ENCODE peak calls at places on chromosomes 6 and 20, in five cellular contexts. One of them, this sample, is unnamed. For H3K9me3, the result is how much of the 10 kb centered on the place peaks cover.

GRCh38 chr6:71194730-71195129 is 93.9 kb upstream of the OGFRL1 start:
- DNase-seq in OCI-LY7: no peak
- DNase-seq in A673: peak
- DNase-seq in cardiac muscle cell: no peak
- DNase-seq in MG63: no peak
- DNase-seq in this sample: no peak

GRCh38 chr20:20297752-20298151 is 70.2 kb upstream of the INSM1 start:
- DNase-seq in OCI-LY7: no peak
- DNase-seq in A673: no peak
- DNase-seq in cardiac muscle cell: no peak
- DNase-seq in MG63: no peak
- DNase-seq in this sample: no peak

GRCh38 chr20:5215592-5216304 is 88.9 kb downstream of the CDS2 start:
- DNase-seq in OCI-LY7: no peak
- DNase-seq in A673: peak
- DNase-seq in cardiac muscle cell: no peak
- DNase-seq in MG63: no peak
- DNase-seq in this sample: no peak

GRCh38 chr6:137867685-137868509 is 838 bp downstream of the TNFAIP3 start:
- DNase-seq in OCI-LY7: peak
- DNase-seq in A673: no peak
- DNase-seq in cardiac muscle cell: peak
- DNase-seq in MG63: no peak
- DNase-seq in this sample: peak

GRCh38 chr6:131831392-131831791 is 23.6 kb downstream of the ENPP1 start:
- DNase-seq in OCI-LY7: no peak
- DNase-seq in A673: peak
- DNase-seq in cardiac muscle cell: no peak
- DNase-seq in MG63: no peak
- DNase-seq in this sample: no peak

GRCh38 chr6:117504478-117505144 is 22.1 kb downstream of the DCBLD1 start:
- DNase-seq in OCI-LY7: no peak
- DNase-seq in A673: no peak
- DNase-seq in cardiac muscle cell: no peak
- DNase-seq in MG63: no peak
- DNase-seq in this sample: no peak

GRCh38 chr20:2799688-2800589 is 488 bp downstream of the CPXM1 start:
- DNase-seq in OCI-LY7: no peak
- DNase-seq in A673: peak
- DNase-seq in cardiac muscle cell: peak
- DNase-seq in MG63: peak
- DNase-seq in this sample: peak

GRCh38 chr20:1441133-1441532 is 25.5 kb downstream of the NSFL1C start:
- DNase-seq in OCI-LY7: no peak
- DNase-seq in A673: no peak
- DNase-seq in cardiac muscle cell: no peak
- DNase-seq in MG63: no peak
- DNase-seq in this sample: no peak

GRCh38 chr6:14275493-14275851 is 157.9 kb downstream of the CD83 start:
- DNase-seq in OCI-LY7: no peak
- DNase-seq in A673: no peak
- DNase-seq in cardiac muscle cell: no peak
- DNase-seq in MG63: peak
- DNase-seq in this sample: no peak

DNA sequence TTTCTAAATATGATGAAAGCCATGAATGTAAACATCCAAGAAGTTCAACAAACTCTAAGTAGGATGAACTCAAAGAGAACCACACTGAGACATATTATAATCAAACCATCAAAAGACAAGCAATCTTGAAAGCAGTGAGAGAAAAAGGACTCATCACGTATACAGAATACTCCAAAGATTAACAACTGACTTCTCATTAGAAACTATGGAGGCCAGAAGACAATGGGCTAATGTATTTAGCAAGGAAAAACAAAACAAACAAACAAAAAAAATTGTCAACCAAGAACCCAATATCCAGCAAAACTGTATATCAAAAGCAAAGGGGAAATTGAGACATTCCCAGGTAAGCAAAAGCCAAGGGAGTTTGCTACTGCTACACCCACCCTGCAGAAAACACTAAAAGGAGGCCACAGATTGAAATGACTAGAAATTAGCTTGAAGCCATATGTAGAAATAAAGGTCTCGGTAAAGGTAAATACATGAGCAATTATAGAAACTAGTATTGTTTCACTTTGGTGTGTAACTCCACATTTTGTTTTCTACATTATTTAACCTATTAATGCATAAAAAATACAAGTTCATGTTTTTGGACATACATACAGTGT is 301.1 kb upstream of the QKI start:
- DNase-seq in OCI-LY7: no peak
- DNase-seq in A673: no peak
- DNase-seq in cardiac muscle cell: no peak
- DNase-seq in MG63: no peak
- DNase-seq in this sample: no peak
- H3K9me3 ChIP-seq in OCI-LY7: under half
- H3K9me3 ChIP-seq in A673: under half
- H3K9me3 ChIP-seq in cardiac muscle cell: under half
- H3K9me3 ChIP-seq in MG63: under half
- H3K9me3 ChIP-seq in this sample: under half

GRCh38 chr6:124674042-124674441 is 288.2 kb upstream of the RNF217 start:
- DNase-seq in OCI-LY7: no peak
- DNase-seq in A673: no peak
- DNase-seq in cardiac muscle cell: no peak
- DNase-seq in MG63: no peak
- DNase-seq in this sample: no peak

GRCh38 chr6:124682751-124683150 is 279.5 kb upstream of the RNF217 start:
- DNase-seq in OCI-LY7: no peak
- DNase-seq in A673: no peak
- DNase-seq in cardiac muscle cell: no peak
- DNase-seq in MG63: no peak
- DNase-seq in this sample: no peak

GRCh38 chr6:124676033-124676432 is 286.2 kb upstream of the RNF217 start:
- DNase-seq in OCI-LY7: no peak
- DNase-seq in A673: no peak
- DNase-seq in cardiac muscle cell: no peak
- DNase-seq in MG63: no peak
- DNase-seq in this sample: no peak

GRCh38 chr6:124679392-124679791 is 282.8 kb upstream of the RNF217 start:
- DNase-seq in OCI-LY7: no peak
- DNase-seq in A673: no peak
- DNase-seq in cardiac muscle cell: no peak
- DNase-seq in MG63: no peak
- DNase-seq in this sample: no peak

GRCh38 chr6:124677874-124678273 is 284.4 kb upstream of the RNF217 start:
- DNase-seq in OCI-LY7: no peak
- DNase-seq in A673: no peak
- DNase-seq in cardiac muscle cell: no peak
- DNase-seq in MG63: no peak
- DNase-seq in this sample: no peak
- H3K9me3 ChIP-seq in OCI-LY7: half or more
- H3K9me3 ChIP-seq in A673: under half
- H3K9me3 ChIP-seq in cardiac muscle cell: under half
- H3K9me3 ChIP-seq in MG63: under half
- H3K9me3 ChIP-seq in this sample: half or more

GRCh38 chr6:165002866-165003265 is 306.5 kb downstream of the C6orf118 start:
- DNase-seq in OCI-LY7: no peak
- DNase-seq in A673: no peak
- DNase-seq in cardiac muscle cell: no peak
- DNase-seq in MG63: no peak
- DNase-seq in this sample: no peak
- H3K9me3 ChIP-seq in OCI-LY7: under half
- H3K9me3 ChIP-seq in A673: under half
- H3K9me3 ChIP-seq in cardiac muscle cell: under half
- H3K9me3 ChIP-seq in MG63: under half
- H3K9me3 ChIP-seq in this sample: under half

DNA sequence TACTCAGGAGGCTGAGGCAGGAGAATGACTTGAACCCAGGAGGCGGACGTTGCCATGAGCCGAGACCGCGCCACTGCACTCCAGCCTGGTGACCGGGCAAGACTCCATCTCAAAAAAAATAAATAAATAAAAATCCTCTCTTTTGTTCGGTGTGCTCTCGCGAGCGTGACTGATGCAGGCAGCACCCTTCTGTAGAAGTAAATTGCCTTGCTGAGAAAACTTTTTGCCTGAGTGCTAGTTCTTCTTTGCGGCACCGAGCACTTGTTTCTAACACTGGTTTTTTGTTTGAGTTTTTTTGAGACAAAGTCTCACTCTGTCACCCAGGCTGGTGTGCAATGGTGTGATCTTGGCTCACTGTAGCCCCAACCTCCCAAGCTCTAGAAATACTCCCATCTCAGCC is 30.5 kb downstream of the PLN start:
- DNase-seq in OCI-LY7: no peak
- DNase-seq in A673: no peak
- DNase-seq in cardiac muscle cell: no peak
- DNase-seq in MG63: no peak
- DNase-seq in this sample: no peak
- H3K9me3 ChIP-seq in OCI-LY7: under half
- H3K9me3 ChIP-seq in A673: under half
- H3K9me3 ChIP-seq in cardiac muscle cell: under half
- H3K9me3 ChIP-seq in MG63: under half
- H3K9me3 ChIP-seq in this sample: under half

GRCh38 chr6:28090902-28091586 is 10.7 kb downstream of the ZNF165 start:
- DNase-seq in OCI-LY7: no peak
- DNase-seq in A673: peak
- DNase-seq in cardiac muscle cell: no peak
- DNase-seq in MG63: no peak
- DNase-seq in this sample: no peak
- H3K9me3 ChIP-seq in OCI-LY7: under half
- H3K9me3 ChIP-seq in A673: under half
- H3K9me3 ChIP-seq in cardiac muscle cell: under half
- H3K9me3 ChIP-seq in MG63: under half
- H3K9me3 ChIP-seq in this sample: under half

GRCh38 chr6:140744648-140745320 is 1370.3 kb upstream of the CITED2 start:
- DNase-seq in OCI-LY7: no peak
- DNase-seq in A673: no peak
- DNase-seq in cardiac muscle cell: no peak
- DNase-seq in MG63: peak
- DNase-seq in this sample: no peak
- H3K9me3 ChIP-seq in OCI-LY7: under half
- H3K9me3 ChIP-seq in A673: under half
- H3K9me3 ChIP-seq in cardiac muscle cell: under half
- H3K9me3 ChIP-seq in MG63: under half
- H3K9me3 ChIP-seq in this sample: under half

DNA sequence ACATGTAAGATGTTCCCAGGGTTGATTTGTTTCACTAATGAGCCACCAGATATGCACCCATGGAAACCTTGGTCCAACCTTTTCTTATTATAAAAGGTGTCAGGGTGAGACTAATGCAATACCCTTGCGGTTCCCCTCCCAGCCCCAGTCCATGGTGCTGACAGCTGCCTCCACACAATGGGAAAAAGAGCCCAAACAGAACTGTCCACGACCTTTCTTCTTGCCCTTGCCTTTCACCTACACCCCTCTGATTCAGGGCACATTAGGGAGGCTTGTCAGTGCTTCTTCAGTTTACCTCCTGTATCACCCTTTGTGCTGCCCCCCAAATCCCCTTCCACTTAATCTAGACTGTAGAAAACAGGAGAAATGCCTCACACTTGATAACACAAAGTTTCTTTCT is 352.7 kb upstream of the CDH4 start:
- DNase-seq in OCI-LY7: no peak
- DNase-seq in A673: no peak
- DNase-seq in cardiac muscle cell: peak
- DNase-seq in MG63: no peak
- DNase-seq in this sample: no peak
- H3K9me3 ChIP-seq in OCI-LY7: under half
- H3K9me3 ChIP-seq in A673: under half
- H3K9me3 ChIP-seq in cardiac muscle cell: under half
- H3K9me3 ChIP-seq in MG63: under half
- H3K9me3 ChIP-seq in this sample: under half

GRCh38 chr6:163586888-163587287 is 172.4 kb downstream of the QKI start:
- DNase-seq in OCI-LY7: no peak
- DNase-seq in A673: no peak
- DNase-seq in cardiac muscle cell: no peak
- DNase-seq in MG63: no peak
- DNase-seq in this sample: no peak
- H3K9me3 ChIP-seq in OCI-LY7: under half
- H3K9me3 ChIP-seq in A673: under half
- H3K9me3 ChIP-seq in cardiac muscle cell: under half
- H3K9me3 ChIP-seq in MG63: under half
- H3K9me3 ChIP-seq in this sample: under half

DNA sequence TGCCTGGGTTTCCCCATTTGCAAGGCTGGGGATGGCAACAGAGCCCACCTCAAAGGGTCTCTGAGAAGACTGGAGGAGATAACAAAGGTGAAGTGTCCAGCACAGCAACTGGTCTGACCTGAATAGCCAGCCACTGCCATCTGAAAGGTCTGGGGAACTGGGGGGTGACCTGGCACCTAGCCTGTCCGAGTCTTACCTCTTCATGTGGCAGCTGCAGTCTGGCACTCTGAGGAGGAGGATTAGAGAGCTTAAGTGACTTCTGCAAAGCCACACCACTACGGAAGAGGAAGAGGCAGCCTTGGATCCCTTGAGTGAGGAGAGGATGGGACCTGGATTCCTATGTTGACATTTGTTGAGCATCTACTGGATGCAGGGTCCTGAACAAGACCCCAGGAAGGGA is 22.2 kb downstream of the C20orf203 start:
- DNase-seq in OCI-LY7: peak
- DNase-seq in A673: no peak
- DNase-seq in cardiac muscle cell: no peak
- DNase-seq in MG63: no peak
- DNase-seq in this sample: peak
- H3K9me3 ChIP-seq in OCI-LY7: under half
- H3K9me3 ChIP-seq in A673: under half
- H3K9me3 ChIP-seq in cardiac muscle cell: under half
- H3K9me3 ChIP-seq in MG63: under half
- H3K9me3 ChIP-seq in this sample: under half

This sample was measured in left lung.